ENCODE peak calls at places on chromosomes 6 and 20, in ten cellular contexts. One of them, this sample, is unnamed.

GRCh38 chr20:34967421-34967820 is 11.8 kb downstream of the MYH7B start:
- DNase-seq in A673: no peak
- DNase-seq in fibroblast of the aortic adventitia: no peak
- DNase-seq in GM20000: no peak
- DNase-seq in A549: no peak
- DNase-seq in astrocyte of the spinal cord: no peak
- DNase-seq in GM12865: no peak
- DNase-seq in HL-60: no peak
- DNase-seq in DND-41: no peak
- DNase-seq in AG09319: no peak
- DNase-seq in this sample: no peak

GRCh38 chr6:165766026-165766425 is 103.0 kb upstream of the PDE10A start:
- DNase-seq in A673: no peak
- DNase-seq in fibroblast of the aortic adventitia: no peak
- DNase-seq in GM20000: no peak
- DNase-seq in A549: no peak
- DNase-seq in astrocyte of the spinal cord: no peak
- DNase-seq in GM12865: no peak
- DNase-seq in HL-60: no peak
- DNase-seq in DND-41: no peak
- DNase-seq in AG09319: no peak
- DNase-seq in this sample: no peak

GRCh38 chr6:53250137-53250760 is 98.5 kb downstream of the ELOVL5 start:
- DNase-seq in A673: no peak
- DNase-seq in fibroblast of the aortic adventitia: peak
- DNase-seq in GM20000: no peak
- DNase-seq in A549: no peak
- DNase-seq in astrocyte of the spinal cord: peak
- DNase-seq in GM12865: no peak
- DNase-seq in HL-60: no peak
- DNase-seq in DND-41: no peak
- DNase-seq in AG09319: no peak
- DNase-seq in this sample: no peak

GRCh38 chr6:1509241-1509640 is 100.5 kb upstream of the FOXC1 start:
- DNase-seq in A673: no peak
- DNase-seq in fibroblast of the aortic adventitia: no peak
- DNase-seq in GM20000: no peak
- DNase-seq in A549: no peak
- DNase-seq in astrocyte of the spinal cord: no peak
- DNase-seq in GM12865: no peak
- DNase-seq in HL-60: no peak
- DNase-seq in DND-41: no peak
- DNase-seq in AG09319: no peak
- DNase-seq in this sample: no peak

GRCh38 chr6:41214559-41215238 is 13.4 kb upstream of the TREML4 start:
- DNase-seq in A673: no peak
- DNase-seq in fibroblast of the aortic adventitia: no peak
- DNase-seq in GM20000: no peak
- DNase-seq in A549: no peak
- DNase-seq in astrocyte of the spinal cord: no peak
- DNase-seq in GM12865: no peak
- DNase-seq in HL-60: no peak
- DNase-seq in DND-41: no peak
- DNase-seq in AG09319: no peak
- DNase-seq in this sample: no peak

GRCh38 chr6:111263837-111264236 is 176.5 kb downstream of the SLC16A10 start:
- DNase-seq in A673: peak
- DNase-seq in fibroblast of the aortic adventitia: peak
- DNase-seq in GM20000: no peak
- DNase-seq in A549: no peak
- DNase-seq in astrocyte of the spinal cord: peak
- DNase-seq in GM12865: no peak
- DNase-seq in HL-60: no peak
- DNase-seq in DND-41: no peak
- DNase-seq in AG09319: no peak
- DNase-seq in this sample: no peak

GRCh38 chr6:108243836-108244235 is 17.0 kb downstream of the SNX3 start:
- DNase-seq in A673: no peak
- DNase-seq in fibroblast of the aortic adventitia: peak
- DNase-seq in GM20000: no peak
- DNase-seq in A549: no peak
- DNase-seq in astrocyte of the spinal cord: peak
- DNase-seq in GM12865: no peak
- DNase-seq in HL-60: no peak
- DNase-seq in DND-41: no peak
- DNase-seq in AG09319: no peak
- DNase-seq in this sample: no peak

GRCh38 chr20:38313676-38314075 is 9.7 kb downstream of the BPI start:
- DNase-seq in A673: no peak
- DNase-seq in fibroblast of the aortic adventitia: no peak
- DNase-seq in GM20000: no peak
- DNase-seq in A549: no peak
- DNase-seq in astrocyte of the spinal cord: no peak
- DNase-seq in GM12865: no peak
- DNase-seq in HL-60: no peak
- DNase-seq in DND-41: no peak
- DNase-seq in AG09319: no peak
- DNase-seq in this sample: no peak

GRCh38 chr6:139161169-139161568 is 26.3 kb downstream of the HECA start:
- DNase-seq in A673: no peak
- DNase-seq in fibroblast of the aortic adventitia: peak
- DNase-seq in GM20000: no peak
- DNase-seq in A549: no peak
- DNase-seq in astrocyte of the spinal cord: peak
- DNase-seq in GM12865: peak
- DNase-seq in HL-60: no peak
- DNase-seq in DND-41: peak
- DNase-seq in AG09319: no peak
- DNase-seq in this sample: no peak

GRCh38 chr20:59102722-59103415 is 60.3 kb upstream of the PRELID3B start:
- DNase-seq in A673: no peak
- DNase-seq in fibroblast of the aortic adventitia: no peak
- DNase-seq in GM20000: no peak
- DNase-seq in A549: no peak
- DNase-seq in astrocyte of the spinal cord: no peak
- DNase-seq in GM12865: no peak
- DNase-seq in HL-60: peak
- DNase-seq in DND-41: no peak
- DNase-seq in AG09319: no peak
- DNase-seq in this sample: no peak

GRCh38 chr20:59104848-59105247 is 58.8 kb upstream of the ZNF831 start:
- DNase-seq in A673: no peak
- DNase-seq in fibroblast of the aortic adventitia: no peak
- DNase-seq in GM20000: no peak
- DNase-seq in A549: no peak
- DNase-seq in astrocyte of the spinal cord: no peak
- DNase-seq in GM12865: no peak
- DNase-seq in HL-60: no peak
- DNase-seq in DND-41: no peak
- DNase-seq in AG09319: no peak
- DNase-seq in this sample: no peak

GRCh38 chr20:59105581-59105980 is 58.0 kb upstream of the ZNF831 start:
- DNase-seq in A673: no peak
- DNase-seq in fibroblast of the aortic adventitia: no peak
- DNase-seq in GM20000: no peak
- DNase-seq in A549: no peak
- DNase-seq in astrocyte of the spinal cord: no peak
- DNase-seq in GM12865: no peak
- DNase-seq in HL-60: no peak
- DNase-seq in DND-41: no peak
- DNase-seq in AG09319: no peak
- DNase-seq in this sample: no peak

DNA sequence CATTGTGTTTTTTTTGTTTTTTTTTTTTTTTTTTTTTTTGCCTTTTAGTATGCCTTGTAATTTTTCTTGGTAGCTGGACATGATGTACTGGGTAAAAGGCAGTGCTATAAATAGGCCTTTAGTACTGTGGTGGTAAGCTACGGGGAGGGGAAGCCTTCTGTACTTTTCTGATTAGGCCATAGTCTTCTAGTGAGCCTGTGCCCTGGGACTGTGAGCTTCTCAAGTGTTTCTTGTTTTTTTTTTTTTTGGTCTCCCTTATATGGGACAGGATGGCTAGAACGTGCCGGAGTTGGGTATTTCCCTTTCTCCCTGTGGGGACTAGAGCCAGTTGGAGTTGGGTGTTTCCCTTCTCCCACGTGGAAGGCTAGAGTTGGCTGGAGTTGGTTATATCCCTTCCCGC is 59.4 kb upstream of the PRELID3B start:
- DNase-seq in A673: no peak
- DNase-seq in fibroblast of the aortic adventitia: no peak
- DNase-seq in GM20000: no peak
- DNase-seq in A549: no peak
- DNase-seq in astrocyte of the spinal cord: no peak
- DNase-seq in GM12865: no peak
- DNase-seq in HL-60: no peak
- DNase-seq in DND-41: no peak
- DNase-seq in AG09319: no peak
- DNase-seq in this sample: no peak
- TF ChIP-seq CTCF in A673: no peak
- TF ChIP-seq CTCF in fibroblast of the aortic adventitia: no peak
- TF ChIP-seq CTCF in GM20000: no peak
- TF ChIP-seq CTCF in A549: no peak
- TF ChIP-seq CTCF in astrocyte of the spinal cord: no peak
- TF ChIP-seq CTCF in GM12865: no peak
- TF ChIP-seq CTCF in HL-60: no peak
- TF ChIP-seq CTCF in DND-41: no peak
- TF ChIP-seq CTCF in AG09319: no peak
- TF ChIP-seq CTCF in this sample: no peak

GRCh38 chr6:57221936-57222683 is at the start of gene RAB23:
- DNase-seq in A673: peak
- DNase-seq in fibroblast of the aortic adventitia: peak
- DNase-seq in GM20000: peak
- DNase-seq in A549: peak
- DNase-seq in astrocyte of the spinal cord: peak
- DNase-seq in GM12865: peak
- DNase-seq in HL-60: peak
- DNase-seq in DND-41: peak
- DNase-seq in AG09319: peak
- DNase-seq in this sample: peak
- TF ChIP-seq CTCF in A673: no peak
- TF ChIP-seq CTCF in fibroblast of the aortic adventitia: no peak
- TF ChIP-seq CTCF in GM20000: no peak
- TF ChIP-seq CTCF in A549: no peak
- TF ChIP-seq CTCF in astrocyte of the spinal cord: no peak
- TF ChIP-seq CTCF in GM12865: no peak
- TF ChIP-seq CTCF in HL-60: no peak
- TF ChIP-seq CTCF in DND-41: no peak
- TF ChIP-seq CTCF in AG09319: no peak
- TF ChIP-seq CTCF in this sample: no peak

DNA sequence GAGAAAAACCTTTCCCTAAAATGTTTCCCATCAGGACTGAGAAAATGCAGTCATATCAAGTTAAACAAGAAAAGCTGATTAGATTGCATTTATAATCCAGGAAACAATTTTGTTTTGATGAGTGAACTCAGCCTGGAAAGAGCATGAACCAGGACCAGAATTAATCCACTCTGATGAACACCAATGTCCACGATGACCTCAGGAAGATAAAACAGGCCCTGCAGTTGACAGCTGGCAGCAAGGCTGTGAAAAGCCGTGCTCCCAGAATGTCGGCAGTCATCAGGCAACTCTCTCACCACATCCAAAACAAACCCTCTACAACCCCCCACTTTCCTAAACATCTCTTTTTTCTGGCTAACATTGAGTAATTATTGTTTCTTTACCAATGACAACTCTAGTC is 74.0 kb upstream of the PROKR2 start:
- DNase-seq in A673: no peak
- DNase-seq in fibroblast of the aortic adventitia: no peak
- DNase-seq in GM20000: no peak
- DNase-seq in A549: no peak
- DNase-seq in astrocyte of the spinal cord: no peak
- DNase-seq in GM12865: no peak
- DNase-seq in HL-60: no peak
- DNase-seq in DND-41: no peak
- DNase-seq in AG09319: no peak
- DNase-seq in this sample: no peak
- TF ChIP-seq CTCF in A673: no peak
- TF ChIP-seq CTCF in fibroblast of the aortic adventitia: no peak
- TF ChIP-seq CTCF in GM20000: no peak
- TF ChIP-seq CTCF in A549: no peak
- TF ChIP-seq CTCF in astrocyte of the spinal cord: no peak
- TF ChIP-seq CTCF in GM12865: no peak
- TF ChIP-seq CTCF in HL-60: no peak
- TF ChIP-seq CTCF in DND-41: no peak
- TF ChIP-seq CTCF in AG09319: no peak
- TF ChIP-seq CTCF in this sample: no peak

GRCh38 chr20:58637466-58638198 is 13.5 kb upstream of the STX16 start:
- DNase-seq in A673: no peak
- DNase-seq in fibroblast of the aortic adventitia: no peak
- DNase-seq in GM20000: no peak
- DNase-seq in A549: no peak
- DNase-seq in astrocyte of the spinal cord: no peak
- DNase-seq in GM12865: no peak
- DNase-seq in HL-60: no peak
- DNase-seq in DND-41: no peak
- DNase-seq in AG09319: no peak
- DNase-seq in this sample: no peak

GRCh38 chr20:58634818-58635665 is 16.0 kb upstream of the STX16 start:
- DNase-seq in A673: peak
- DNase-seq in fibroblast of the aortic adventitia: no peak
- DNase-seq in GM20000: peak
- DNase-seq in A549: no peak
- DNase-seq in astrocyte of the spinal cord: no peak
- DNase-seq in GM12865: no peak
- DNase-seq in HL-60: no peak
- DNase-seq in DND-41: no peak
- DNase-seq in AG09319: no peak
- DNase-seq in this sample: no peak

GRCh38 chr20:58636396-58636982 is 14.6 kb upstream of the STX16 start:
- DNase-seq in A673: no peak
- DNase-seq in fibroblast of the aortic adventitia: no peak
- DNase-seq in GM20000: no peak
- DNase-seq in A549: no peak
- DNase-seq in astrocyte of the spinal cord: no peak
- DNase-seq in GM12865: no peak
- DNase-seq in HL-60: no peak
- DNase-seq in DND-41: no peak
- DNase-seq in AG09319: no peak
- DNase-seq in this sample: no peak

GRCh38 chr20:58638467-58639181 is 12.5 kb upstream of the STX16 start:
- DNase-seq in A673: no peak
- DNase-seq in fibroblast of the aortic adventitia: no peak
- DNase-seq in GM20000: no peak
- DNase-seq in A549: no peak
- DNase-seq in astrocyte of the spinal cord: no peak
- DNase-seq in GM12865: no peak
- DNase-seq in HL-60: no peak
- DNase-seq in DND-41: no peak
- DNase-seq in AG09319: no peak
- DNase-seq in this sample: no peak

DNA sequence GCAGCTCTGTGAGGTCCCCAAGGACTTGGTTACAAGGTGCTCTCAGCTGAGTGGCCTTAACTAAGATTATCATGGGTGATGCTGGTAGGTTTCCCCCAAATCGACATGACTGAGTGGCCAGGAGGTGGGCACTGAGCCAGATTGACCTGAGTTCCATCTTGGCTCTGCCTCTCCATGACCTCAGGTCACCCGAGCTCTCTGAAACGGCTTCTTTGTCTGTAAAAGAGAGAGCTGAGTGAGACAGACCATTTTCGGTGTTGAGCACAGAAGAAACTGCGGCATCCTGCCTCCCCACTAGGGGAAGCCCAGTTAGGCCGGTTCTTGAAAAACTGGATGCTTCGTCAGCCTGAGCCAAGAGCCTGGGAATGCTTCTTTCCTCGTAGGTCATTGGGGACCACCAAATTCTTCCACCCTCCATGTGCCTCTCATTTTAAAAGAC is 14.1 kb upstream of the STX16 start:
- DNase-seq in A673: no peak
- DNase-seq in fibroblast of the aortic adventitia: no peak
- DNase-seq in GM20000: no peak
- DNase-seq in A549: no peak
- DNase-seq in astrocyte of the spinal cord: no peak
- DNase-seq in GM12865: no peak
- DNase-seq in HL-60: no peak
- DNase-seq in DND-41: no peak
- DNase-seq in AG09319: no peak
- DNase-seq in this sample: no peak
- TF ChIP-seq CTCF in A673: no peak
- TF ChIP-seq CTCF in fibroblast of the aortic adventitia: peak
- TF ChIP-seq CTCF in GM20000: no peak
- TF ChIP-seq CTCF in A549: no peak
- TF ChIP-seq CTCF in astrocyte of the spinal cord: peak
- TF ChIP-seq CTCF in GM12865: peak
- TF ChIP-seq CTCF in HL-60: no peak
- TF ChIP-seq CTCF in DND-41: peak
- TF ChIP-seq CTCF in AG09319: no peak
- TF ChIP-seq CTCF in this sample: no peak